ENCODE peak calls at places on chromosomes 3 and 15, in eight cellular contexts. R is fibroblast of lung, F is esophagus squamous epithelium, O is astrocyte of the cerebellum, H is A549, I is heart left ventricle, Q is A673, W is fibroblast of villous mesenchyme. P is an unnamed sample.
A peak's percentile ranks its signal among the peaks of the same experiment; 100 is the strongest.

GRCh38 chr3:57179580-57180410 is 14.6 kb upstream of the IL17RD start:
- DNase-seq in R (peak; percentile 37), F (no peak), O (no peak), H (peak; percentile 19), I (no peak), Q (no peak), W (peak; percentile 19), P (no peak)

GRCh38 chr15:92883643-92884458 is 16.3 kb upstream of the CHD2 start:
- DNase-seq in R (peak; percentile 61), F (no peak), O (no peak), H (peak; percentile 76), I (no peak), Q (no peak), W (peak; percentile 67), P (no peak)

GRCh38 chr3:121627211-121627610 is 33.5 kb downstream of the HCLS1 start:
- DNase-seq in R (no peak), F (no peak), O (no peak), H (no peak), I (peak; percentile 21), Q (peak; percentile 21), W (no peak), P (no peak)

GRCh38 chr3:190092250-190092649 is 28.4 kb downstream of the P3H2 start:
- DNase-seq in R (peak; percentile 94), F (no peak), O (no peak), H (no peak), I (no peak), Q (peak; percentile 88), W (peak; percentile 82), P (peak; percentile 76)

GRCh38 chr3:101243285-101244211 is 76.8 kb downstream of the IMPG2 start:
- DNase-seq in R (no peak), F (no peak), O (no peak), H (no peak), I (no peak), Q (no peak), W (no peak), P (peak; percentile 64)

GRCh38 chr3:42749753-42750231 is 23.3 kb downstream of the CCDC13 start:
- DNase-seq in R (peak; percentile 30), F (no peak), O (no peak), H (no peak), I (peak; percentile 31), Q (no peak), W (peak; percentile 12), P (peak; percentile 28)

GRCh38 chr3:130316164-130316563 is 29.3 kb upstream of the COL6A5 start:
- DNase-seq in R (peak; percentile 44), F (no peak), O (peak; percentile 57), H (no peak), I (no peak), Q (no peak), W (peak; percentile 20), P (peak; percentile 42)

GRCh38 chr3:31196881-31197364 is 302.5 kb upstream of the GADL1 start:
- DNase-seq in R (peak; percentile 66), F (no peak), O (peak; percentile 47), H (no peak), I (no peak), Q (no peak), W (peak; percentile 48), P (peak; percentile 75)

GRCh38 chr3:169759256-169759655 is 5.6 kb downstream of the TERC start:
- DNase-seq in R (peak; percentile 34), F (no peak), O (no peak), H (no peak), I (no peak), Q (no peak), W (peak; percentile 7), P (peak; percentile 31)

GRCh38 chr15:51310064-51310463 is 28.3 kb downstream of the CYP19A1 start:
- DNase-seq in R (peak; percentile 76), F (no peak), O (no peak), H (no peak), I (no peak), Q (no peak), W (peak; percentile 59), P (peak; percentile 45)

GRCh38 chr3:50192689-50193141 is 1.3 kb downstream of the GNAT1 start:
- DNase-seq in R (peak; percentile 55), F (no peak), O (no peak), H (peak; percentile 56), I (peak; percentile 44), Q (peak; percentile 63), W (peak; percentile 60), P (peak; percentile 21)

GRCh38 chr3:57896046-57896445 is 112.2 kb upstream of the FLNB start:
- DNase-seq in R (no peak), F (no peak), O (no peak), H (no peak), I (no peak), Q (no peak), W (no peak), P (no peak)

GRCh38 chr3:45486136-45486535 is 97.8 kb downstream of the LARS2 start:
- DNase-seq in R (no peak), F (no peak), O (no peak), H (no peak), I (no peak), Q (peak; percentile 35), W (peak; percentile 77), P (peak; percentile 23)

GRCh38 chr3:42780892-42781700 is 8.0 kb upstream of the CCDC13 start:
- DNase-seq in R (peak; percentile 92), F (no peak), O (peak; percentile 76), H (peak; percentile 64), I (no peak), Q (peak; percentile 57), W (peak; percentile 83), P (peak; percentile 91)

GRCh38 chr3:123627673-123628670 is 43.1 kb upstream of the HACD2 start:
- DNase-seq in R (no peak), F (no peak), O (no peak), H (no peak), I (peak; percentile 33), Q (no peak), W (no peak), P (no peak)

GRCh38 chr3:185082149-185082548 is 70.7 kb downstream of the C3orf70 start:
- DNase-seq in R (no peak), F (no peak), O (no peak), H (no peak), I (no peak), Q (no peak), W (no peak), P (no peak)

GRCh38 chr15:62464705-62465104 is 299.6 kb upstream of the C2CD4B start:
- DNase-seq in R (no peak), F (no peak), O (no peak), H (no peak), I (no peak), Q (peak; percentile 75), W (no peak), P (peak; percentile 84)

GRCh38 chr3:58217209-58217811 is 6.5 kb upstream of the DNASE1L3 start:
- DNase-seq in R (peak; percentile 67), F (peak; percentile 12), O (peak; percentile 74), H (peak; percentile 92), I (peak; percentile 74), Q (peak; percentile 76), W (peak; percentile 65), P (peak; percentile 82)

GRCh38 chr3:66404903-66405700 is 95.7 kb downstream of the LRIG1 start:
- DNase-seq in R (no peak), F (no peak), O (no peak), H (no peak), I (no peak), Q (no peak), W (no peak), P (no peak)

GRCh38 chr15:55744026-55744655 is 1.2 kb upstream of the PRTG start:
- DNase-seq in R (no peak), F (no peak), O (no peak), H (no peak), I (no peak), Q (no peak), W (no peak), P (no peak)
- H3K4me3 ChIP-seq in R (no peak overlapping the region), F (no peak overlapping the region), O (peak overlapping the region; percentile 74), H (peak overlapping the region; percentile 92), I (peak overlapping the region; percentile 63), Q (no peak overlapping the region), W (no peak overlapping the region), P (no peak overlapping the region)

GRCh38 chr3:153165211-153165815 is 3.3 kb downstream of the RAP2B start:
- DNase-seq in R (peak; percentile 65), F (no peak), O (no peak), H (no peak), I (no peak), Q (peak; percentile 66), W (peak; percentile 24), P (no peak)
- TF ChIP-seq CTCF in R (no peak), F (no peak), O (peak; percentile 12), H (peak; percentile 45), I (peak; percentile 40), Q (peak; percentile 62), W (peak; percentile 32), P (peak; percentile 22)

GRCh38 chr15:78341057-78341763 is 1.1 kb downstream of the CRABP1 start:
- DNase-seq in R (no peak), F (no peak), O (no peak), H (peak; percentile 36), I (no peak), Q (no peak), W (no peak), P (no peak)
- H3K4me3 ChIP-seq in R (no peak overlapping the region), F (no peak overlapping the region), O (no peak overlapping the region), H (peak overlapping the region; percentile 40), I (peak overlapping the region; percentile 2), Q (peak overlapping the region; percentile 58), W (no peak overlapping the region), P (no peak overlapping the region)

GRCh38 chr3:148629006-148629405 is 68.7 kb upstream of the AGTR1 start:
- DNase-seq in R (no peak), F (no peak), O (no peak), H (no peak), I (no peak), Q (no peak), W (no peak), P (no peak)

GRCh38 chr3:148625991-148626390 is 71.7 kb upstream of the AGTR1 start:
- DNase-seq in R (no peak), F (no peak), O (no peak), H (no peak), I (no peak), Q (no peak), W (no peak), P (no peak)

DNA sequence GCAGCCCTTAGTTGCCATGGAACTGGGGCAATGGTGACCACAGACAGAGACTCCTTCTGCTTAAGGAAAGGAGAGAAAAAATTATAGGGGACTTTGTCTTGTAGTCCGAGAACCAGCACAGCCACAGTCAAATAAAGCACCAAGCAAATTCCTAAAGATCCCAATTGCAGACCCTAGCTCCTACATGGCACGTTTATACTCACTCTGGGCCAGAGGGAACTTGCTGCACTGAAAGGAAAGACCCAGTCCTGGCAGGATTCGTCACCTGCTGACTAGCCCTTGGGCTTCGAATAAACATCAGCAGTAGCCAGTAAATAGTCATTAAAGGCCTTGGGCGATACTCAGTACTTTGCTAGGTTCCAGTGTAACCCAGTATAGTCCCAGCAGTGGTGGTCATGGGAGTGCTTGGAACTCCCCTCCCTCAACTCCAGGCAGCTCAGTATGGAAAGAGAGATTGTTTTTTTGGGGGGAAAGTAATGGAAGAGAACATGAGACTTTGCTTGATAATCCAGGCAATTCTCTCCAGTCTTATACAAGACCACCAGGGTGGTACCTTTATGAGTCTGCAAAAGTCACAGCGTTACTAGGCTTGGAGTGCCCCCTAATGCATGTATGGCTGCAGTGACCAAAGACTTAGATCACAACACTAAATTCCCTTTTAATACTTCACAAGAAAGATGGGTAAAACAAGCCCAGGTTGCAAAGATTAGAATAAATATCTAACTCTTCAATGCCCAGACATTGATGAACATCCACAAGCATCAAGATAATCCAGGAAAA is 66.4 kb upstream of the AGTR1 start:
- DNase-seq in R (no peak), F (no peak), O (no peak), H (peak; percentile 36), I (no peak), Q (peak; percentile 11), W (peak; percentile 3), P (no peak)
- TF ChIP-seq CTCF in R (no peak), F (no peak), O (peak; percentile 20), H (peak; percentile 41), I (no peak), Q (peak; percentile 36), W (peak; percentile 32), P (peak; percentile 10)